ENCODE peak calls at places on chromosomes 13 and 19, in five cellular contexts. One of them, this sample, is unnamed.

GRCh38 chr19:867855-868457 is 8.5 kb downstream of the CFD start:
- DNase-seq in GM12878: no peak
- DNase-seq in K562: no peak
- DNase-seq in H1: no peak
- DNase-seq in HepG2: no peak
- DNase-seq in this sample: no peak

GRCh38 chr19:18417250-18418033 is 1.8 kb upstream of the SSBP4 start:
- DNase-seq in GM12878: no peak
- DNase-seq in K562: peak
- DNase-seq in H1: no peak
- DNase-seq in HepG2: peak
- DNase-seq in this sample: peak

GRCh38 chr19:44512326-44513298 is 12.3 kb upstream of the ZNF180 start:
- DNase-seq in GM12878: no peak
- DNase-seq in K562: peak
- DNase-seq in H1: peak
- DNase-seq in HepG2: peak
- DNase-seq in this sample: peak

GRCh38 chr19:1455336-1456120 is 5.6 kb downstream of the APC2 start:
- DNase-seq in GM12878: no peak
- DNase-seq in K562: peak
- DNase-seq in H1: peak
- DNase-seq in HepG2: peak
- DNase-seq in this sample: peak

GRCh38 chr13:110593430-110594130 is 21.8 kb upstream of the NAXD start:
- DNase-seq in GM12878: no peak
- DNase-seq in K562: peak
- DNase-seq in H1: no peak
- DNase-seq in HepG2: peak
- DNase-seq in this sample: no peak

GRCh38 chr13:75724742-75725504 is 88.8 kb downstream of the LMO7 start:
- DNase-seq in GM12878: no peak
- DNase-seq in K562: no peak
- DNase-seq in H1: no peak
- DNase-seq in HepG2: no peak
- DNase-seq in this sample: no peak

GRCh38 chr19:45428385-45429231 is 4.9 kb upstream of the ERCC1 start:
- DNase-seq in GM12878: no peak
- DNase-seq in K562: peak
- DNase-seq in H1: no peak
- DNase-seq in HepG2: no peak
- DNase-seq in this sample: peak

GRCh38 chr13:29713841-29714240 is 118.4 kb upstream of the SLC7A1 start:
- DNase-seq in GM12878: no peak
- DNase-seq in K562: peak
- DNase-seq in H1: no peak
- DNase-seq in HepG2: no peak
- DNase-seq in this sample: no peak

GRCh38 chr13:47472516-47472915 is 528.6 kb downstream of the SUCLA2 start:
- DNase-seq in GM12878: no peak
- DNase-seq in K562: no peak
- DNase-seq in H1: no peak
- DNase-seq in HepG2: no peak
- DNase-seq in this sample: no peak

GRCh38 chr13:85798999-85799646 is at the start of gene SLITRK6:
- DNase-seq in GM12878: no peak
- DNase-seq in K562: no peak
- DNase-seq in H1: peak
- DNase-seq in HepG2: no peak
- DNase-seq in this sample: no peak

DNA sequence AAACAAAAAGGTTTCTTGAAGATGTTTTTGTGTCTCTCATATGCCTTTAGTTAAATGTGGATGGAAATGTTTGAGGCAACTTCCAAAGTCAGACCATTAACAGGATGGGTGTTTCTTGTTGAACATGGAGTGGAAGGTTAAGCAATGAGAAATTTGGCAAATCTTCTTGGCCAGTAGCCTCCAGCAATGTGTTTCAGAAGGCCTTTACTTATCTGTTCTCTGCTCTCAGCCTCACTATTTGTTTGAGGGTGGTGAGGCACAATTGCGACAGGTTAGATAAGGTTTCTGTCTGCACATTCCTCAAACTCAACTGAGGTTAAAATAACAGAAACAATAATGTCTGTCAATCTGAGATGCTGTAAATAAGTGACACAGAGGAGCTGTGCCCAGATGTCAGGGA is 1019.0 kb downstream of the DIAPH3 start:
- DNase-seq in GM12878: no peak
- DNase-seq in K562: no peak
- DNase-seq in H1: no peak
- DNase-seq in HepG2: no peak
- DNase-seq in this sample: no peak
- TF ChIP-seq SP1 in GM12878: no peak
- TF ChIP-seq SP1 in K562: no peak
- TF ChIP-seq SP1 in H1: no peak
- TF ChIP-seq SP1 in HepG2: no peak
- TF ChIP-seq SP1 in this sample: no peak

GRCh38 chr19:2604747-2605329 is 97.7 kb downstream of the GNG7 start:
- DNase-seq in GM12878: no peak
- DNase-seq in K562: no peak
- DNase-seq in H1: no peak
- DNase-seq in HepG2: no peak
- DNase-seq in this sample: no peak
- TF ChIP-seq USF2 in GM12878: no peak
- TF ChIP-seq USF2 in K562: no peak
- TF ChIP-seq USF2 in H1: no peak
- TF ChIP-seq USF2 in HepG2: no peak
- TF ChIP-seq USF2 in this sample: no peak

GRCh38 chr19:5184930-5185329 is 155.7 kb downstream of the PTPRS start:
- DNase-seq in GM12878: no peak
- DNase-seq in K562: no peak
- DNase-seq in H1: no peak
- DNase-seq in HepG2: no peak
- DNase-seq in this sample: no peak

GRCh38 chr19:5183616-5184015 is 157.0 kb downstream of the PTPRS start:
- DNase-seq in GM12878: no peak
- DNase-seq in K562: no peak
- DNase-seq in H1: no peak
- DNase-seq in HepG2: no peak
- DNase-seq in this sample: no peak

GRCh38 chr19:5189318-5189607 is 151.3 kb downstream of the PTPRS start:
- DNase-seq in GM12878: no peak
- DNase-seq in K562: no peak
- DNase-seq in H1: no peak
- DNase-seq in HepG2: no peak
- DNase-seq in this sample: no peak

GRCh38 chr19:5188548-5189317 is 151.9 kb downstream of the PTPRS start:
- DNase-seq in GM12878: no peak
- DNase-seq in K562: no peak
- DNase-seq in H1: no peak
- DNase-seq in HepG2: no peak
- DNase-seq in this sample: no peak

DNA sequence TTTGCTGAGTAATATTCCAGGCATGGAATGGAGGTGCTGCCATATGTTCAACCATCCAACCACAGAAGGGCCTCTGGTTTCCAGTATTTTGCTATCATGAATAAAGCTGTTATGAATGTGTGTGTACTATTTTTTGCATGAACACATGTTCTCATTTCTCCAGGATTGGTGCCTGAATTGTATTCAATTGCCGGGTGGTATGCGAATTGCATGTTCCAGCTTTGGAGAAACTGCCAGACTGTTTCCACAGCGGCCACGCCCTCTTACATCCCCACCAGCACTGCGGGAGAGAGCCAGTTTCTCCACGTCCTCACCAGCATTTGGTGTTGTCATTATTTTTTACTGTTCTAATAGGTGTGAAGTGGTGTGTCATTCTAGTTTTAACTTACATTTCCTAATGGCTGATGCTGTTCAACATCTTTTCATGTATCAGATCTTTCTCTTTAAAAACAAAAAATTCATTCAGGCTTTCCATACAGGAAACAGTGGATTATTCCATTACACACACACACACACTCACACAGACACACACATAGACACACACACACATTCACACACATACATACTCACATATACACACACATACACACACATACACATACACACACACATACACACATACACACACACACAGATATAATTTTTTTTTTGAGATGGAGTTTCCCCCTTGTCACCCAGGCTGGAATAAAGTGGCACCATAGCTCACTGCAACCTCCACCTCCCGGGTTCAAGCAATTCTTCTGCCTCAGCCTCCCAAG is 154.1 kb downstream of the PTPRS start:
- DNase-seq in GM12878: no peak
- DNase-seq in K562: no peak
- DNase-seq in H1: no peak
- DNase-seq in HepG2: no peak
- DNase-seq in this sample: no peak
- TF ChIP-seq SP1 in GM12878: no peak
- TF ChIP-seq SP1 in K562: no peak
- TF ChIP-seq SP1 in H1: no peak
- TF ChIP-seq SP1 in HepG2: no peak
- TF ChIP-seq SP1 in this sample: no peak

DNA sequence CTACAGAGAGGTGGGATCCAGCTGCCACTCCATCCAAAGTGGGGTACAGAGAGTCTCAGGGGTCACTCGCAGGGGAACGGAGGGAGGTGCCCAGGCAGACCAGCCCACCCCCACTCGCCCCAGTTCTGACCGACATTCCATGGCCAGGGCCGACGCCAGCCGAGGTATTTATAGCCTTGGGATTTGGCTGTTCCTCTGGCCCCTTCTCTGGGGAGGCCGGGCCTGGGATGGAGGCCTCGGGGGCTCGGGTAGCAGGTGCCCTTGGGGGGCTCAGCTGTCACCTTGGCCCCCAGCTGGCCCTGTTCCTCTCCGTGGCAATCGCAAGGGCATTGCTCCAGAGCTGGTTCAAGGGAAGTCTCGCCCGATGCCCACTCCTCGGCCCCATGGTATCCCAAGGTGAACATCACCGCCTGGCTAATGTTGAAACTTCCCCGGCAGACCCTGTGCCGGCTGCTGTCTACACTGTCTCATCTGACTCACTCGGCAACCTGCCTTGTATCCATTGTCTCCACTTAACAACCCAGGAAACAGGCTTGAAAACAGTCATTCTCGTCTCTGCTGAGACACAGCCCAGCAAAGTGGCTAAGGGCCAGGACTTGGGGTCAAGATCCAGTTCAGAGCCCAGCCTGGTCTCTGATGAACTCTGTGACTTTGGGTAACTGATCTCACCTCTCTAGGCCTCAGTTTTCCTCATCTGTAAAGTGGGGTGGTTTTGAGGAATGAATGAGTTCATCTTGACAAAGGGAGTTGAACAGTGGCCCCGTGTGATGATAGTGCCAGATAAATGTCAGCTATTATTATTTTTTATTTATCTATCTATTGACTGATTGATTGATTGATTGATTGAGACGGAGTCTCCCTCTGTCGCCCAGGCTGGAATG is 9.7 kb downstream of the PRKACA start:
- DNase-seq in GM12878: no peak
- DNase-seq in K562: no peak
- DNase-seq in H1: no peak
- DNase-seq in HepG2: no peak
- DNase-seq in this sample: no peak
- TF ChIP-seq USF2 in GM12878: no peak
- TF ChIP-seq USF2 in K562: no peak
- TF ChIP-seq USF2 in H1: no peak
- TF ChIP-seq USF2 in HepG2: no peak
- TF ChIP-seq USF2 in this sample: no peak

GRCh38 chr19:9806781-9807180 is 12.1 kb downstream of the FBXL12 start:
- DNase-seq in GM12878: no peak
- DNase-seq in K562: no peak
- DNase-seq in H1: no peak
- DNase-seq in HepG2: no peak
- DNase-seq in this sample: no peak

GRCh38 chr19:9811139-9811538 is 7.7 kb downstream of the FBXL12 start:
- DNase-seq in GM12878: no peak
- DNase-seq in K562: no peak
- DNase-seq in H1: no peak
- DNase-seq in HepG2: no peak
- DNase-seq in this sample: no peak

GRCh38 chr19:9808855-9809646 is 9.8 kb downstream of the FBXL12 start:
- DNase-seq in GM12878: no peak
- DNase-seq in K562: no peak
- DNase-seq in H1: no peak
- DNase-seq in HepG2: no peak
- DNase-seq in this sample: no peak
- TF ChIP-seq SP1 in GM12878: no peak
- TF ChIP-seq SP1 in K562: no peak
- TF ChIP-seq SP1 in H1: no peak
- TF ChIP-seq SP1 in HepG2: no peak
- TF ChIP-seq SP1 in this sample: no peak

GRCh38 chr13:42981317-42981716 is 10.7 kb downstream of the EPSTI1 start:
- DNase-seq in GM12878: no peak
- DNase-seq in K562: no peak
- DNase-seq in H1: no peak
- DNase-seq in HepG2: no peak
- DNase-seq in this sample: no peak

GRCh38 chr13:42984691-42985090 is 7.3 kb downstream of the EPSTI1 start:
- DNase-seq in GM12878: no peak
- DNase-seq in K562: no peak
- DNase-seq in H1: no peak
- DNase-seq in HepG2: no peak
- DNase-seq in this sample: no peak

GRCh38 chr13:42986176-42986574 is 5.9 kb downstream of the EPSTI1 start:
- DNase-seq in GM12878: no peak
- DNase-seq in K562: no peak
- DNase-seq in H1: no peak
- DNase-seq in HepG2: no peak
- DNase-seq in this sample: no peak

GRCh38 chr13:42985312-42986175 is 6.5 kb downstream of the EPSTI1 start:
- DNase-seq in GM12878: no peak
- DNase-seq in K562: no peak
- DNase-seq in H1: no peak
- DNase-seq in HepG2: no peak
- DNase-seq in this sample: no peak

DNA sequence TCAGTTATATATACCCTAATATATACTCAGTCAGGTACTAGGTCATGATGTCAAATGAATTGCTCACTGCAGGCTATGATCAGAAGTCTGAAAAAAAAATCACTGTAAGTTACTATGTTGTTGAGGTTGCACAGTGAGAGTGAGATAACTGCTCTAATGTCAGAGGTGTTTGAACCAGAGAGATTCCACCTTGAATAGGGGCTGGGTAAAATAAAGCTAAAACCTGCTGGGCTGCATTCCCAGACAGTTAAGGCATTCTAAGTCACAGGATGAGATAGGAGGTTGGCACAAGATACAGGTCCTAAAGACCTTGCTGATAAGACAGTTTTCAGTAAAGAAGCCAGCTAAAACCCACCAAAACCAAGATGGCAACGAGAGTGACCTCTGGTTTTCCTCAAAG is 10.2 kb downstream of the EPSTI1 start:
- DNase-seq in GM12878: no peak
- DNase-seq in K562: no peak
- DNase-seq in H1: no peak
- DNase-seq in HepG2: no peak
- DNase-seq in this sample: no peak
- TF ChIP-seq USF2 in GM12878: no peak
- TF ChIP-seq USF2 in K562: no peak
- TF ChIP-seq USF2 in H1: no peak
- TF ChIP-seq USF2 in HepG2: no peak
- TF ChIP-seq USF2 in this sample: no peak